ENCODE peak calls at places on chromosomes 6 and 20, in six cellular contexts. One of them, this sample, is unnamed.

GRCh38 chr6:138310294-138310693 is 67.4 kb upstream of the SMIM28 start:
- DNase-seq in effector CD8-positive, alpha-beta T cell: no peak
- DNase-seq in HCT116: no peak
- DNase-seq in HTR-8/SVneo: no peak
- DNase-seq in GM13976: no peak
- DNase-seq in kidney epithelial cell: no peak
- DNase-seq in this sample: no peak

GRCh38 chr20:49641683-49642649 is 71.7 kb downstream of the B4GALT5 start:
- DNase-seq in effector CD8-positive, alpha-beta T cell: no peak
- DNase-seq in HCT116: no peak
- DNase-seq in HTR-8/SVneo: no peak
- DNase-seq in GM13976: no peak
- DNase-seq in kidney epithelial cell: no peak
- DNase-seq in this sample: no peak

GRCh38 chr6:26550250-26550993 is 12.3 kb downstream of the HMGN4 start:
- DNase-seq in effector CD8-positive, alpha-beta T cell: peak; percentile 39
- DNase-seq in HCT116: no peak
- DNase-seq in HTR-8/SVneo: no peak
- DNase-seq in GM13976: peak; percentile 68
- DNase-seq in kidney epithelial cell: no peak
- DNase-seq in this sample: no peak

GRCh38 chr6:125884656-125885055 is 71.9 kb upstream of the HINT3 start:
- DNase-seq in effector CD8-positive, alpha-beta T cell: no peak
- DNase-seq in HCT116: no peak
- DNase-seq in HTR-8/SVneo: no peak
- DNase-seq in GM13976: no peak
- DNase-seq in kidney epithelial cell: no peak
- DNase-seq in this sample: no peak

GRCh38 chr6:70307008-70307407 is 4.1 kb upstream of the COL9A1 start:
- DNase-seq in effector CD8-positive, alpha-beta T cell: no peak
- DNase-seq in HCT116: no peak
- DNase-seq in HTR-8/SVneo: no peak
- DNase-seq in GM13976: no peak
- DNase-seq in kidney epithelial cell: no peak
- DNase-seq in this sample: no peak

GRCh38 chr6:125834347-125834746 is 43.6 kb downstream of the NCOA7 start:
- DNase-seq in effector CD8-positive, alpha-beta T cell: no peak
- DNase-seq in HCT116: no peak
- DNase-seq in HTR-8/SVneo: no peak
- DNase-seq in GM13976: no peak
- DNase-seq in kidney epithelial cell: no peak
- DNase-seq in this sample: no peak

GRCh38 chr20:17794400-17794799 is 94.6 kb downstream of the BANF2 start:
- DNase-seq in effector CD8-positive, alpha-beta T cell: no peak
- DNase-seq in HCT116: no peak
- DNase-seq in HTR-8/SVneo: no peak
- DNase-seq in GM13976: no peak
- DNase-seq in kidney epithelial cell: no peak
- DNase-seq in this sample: no peak

GRCh38 chr20:20820104-20820503 is 107.7 kb upstream of the RALGAPA2 start:
- DNase-seq in effector CD8-positive, alpha-beta T cell: no peak
- DNase-seq in HCT116: peak; percentile 34
- DNase-seq in HTR-8/SVneo: no peak
- DNase-seq in GM13976: no peak
- DNase-seq in kidney epithelial cell: no peak
- DNase-seq in this sample: no peak

GRCh38 chr20:13839421-13840092 is 54.7 kb downstream of the NDUFAF5 start:
- DNase-seq in effector CD8-positive, alpha-beta T cell: no peak
- DNase-seq in HCT116: no peak
- DNase-seq in HTR-8/SVneo: peak; percentile 12
- DNase-seq in GM13976: no peak
- DNase-seq in kidney epithelial cell: peak; percentile 21
- DNase-seq in this sample: no peak

GRCh38 chr6:69622924-69623323 is 173.9 kb downstream of the LMBRD1 start:
- DNase-seq in effector CD8-positive, alpha-beta T cell: no peak
- DNase-seq in HCT116: no peak
- DNase-seq in HTR-8/SVneo: no peak
- DNase-seq in GM13976: no peak
- DNase-seq in kidney epithelial cell: no peak
- DNase-seq in this sample: no peak

This sample was measured in glomerular endothelial cell.